ENCODE peak calls at places on chromosomes 5 and 9, in five cellular contexts. Z is OCI-LY7, X is mucosa of descending colon, R is upper lobe of right lung, N is endothelial cell of umbilical vein. M is an unnamed sample.

GRCh38 chr5:168663276-168664004 is 84.3 kb upstream of the PANK3 start:
- DNase-seq in Z (no peak), X (no peak), R (no peak), N (no peak), M (no peak)

GRCh38 chr9:106420511-106420944 is 442.4 kb upstream of the ZNF462 start:
- DNase-seq in Z (no peak), X (no peak), R (no peak), N (no peak), M (no peak)

GRCh38 chr5:3650868-3651267 is 55.2 kb downstream of the IRX1 start:
- DNase-seq in Z (no peak), X (no peak), R (no peak), N (no peak), M (no peak)

GRCh38 chr5:78804995-78805394 is 156.4 kb upstream of the LHFPL2 start:
- DNase-seq in Z (no peak), X (no peak), R (no peak), N (no peak), M (no peak)

GRCh38 chr9:97753364-97753763 is 56.2 kb upstream of the XPA start:
- DNase-seq in Z (no peak), X (no peak), R (no peak), N (no peak), M (no peak)

GRCh38 chr5:129905467-129906176 is 1.4 kb downstream of the CHSY3 start:
- DNase-seq in Z (no peak), X (peak; percentile 17), R (no peak), N (peak; percentile 39), M (peak; percentile 65)

GRCh38 chr5:130109152-130109551 is 204.9 kb downstream of the CHSY3 start:
- DNase-seq in Z (peak; percentile 50), X (no peak), R (no peak), N (peak; percentile 33), M (no peak)

GRCh38 chr5:91332267-91333044 is 50.7 kb downstream of the ARRDC3 start:
- DNase-seq in Z (no peak), X (no peak), R (no peak), N (no peak), M (no peak)

GRCh38 chr9:120398286-120398685 is 181.7 kb downstream of the CDK5RAP2 start:
- DNase-seq in Z (no peak), X (no peak), R (no peak), N (no peak), M (no peak)

GRCh38 chr5:19098434-19098833 is 889.6 kb downstream of the CDH18 start:
- DNase-seq in Z (no peak), X (no peak), R (no peak), N (no peak), M (no peak)

GRCh38 chr5:19104963-19105362 is 883.0 kb downstream of the CDH18 start:
- DNase-seq in Z (no peak), X (no peak), R (no peak), N (no peak), M (no peak)

DNA sequence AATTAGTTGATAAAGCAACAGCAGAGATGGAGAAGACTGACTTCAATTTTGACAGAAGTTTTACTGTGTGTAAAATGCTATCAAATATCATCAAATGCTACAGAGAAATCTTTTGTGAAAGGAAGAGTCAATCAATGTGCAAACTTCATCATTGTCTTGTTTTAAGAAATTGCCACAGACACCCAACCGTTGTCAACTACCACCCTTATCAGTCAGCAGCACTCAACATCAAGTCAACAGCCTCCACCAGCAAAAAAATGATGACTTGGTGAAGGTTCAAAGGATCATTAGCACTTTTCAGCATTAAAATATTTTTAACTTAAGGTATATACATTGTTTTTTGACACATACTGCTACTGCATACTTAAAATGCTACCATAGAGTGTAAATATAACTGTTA is 888.8 kb downstream of the CDH18 start:
- DNase-seq in Z (no peak), X (no peak), R (no peak), N (no peak), M (no peak)
- H3K4me1 ChIP-seq in Z (no peaks in the 10 kb centered on the region), X (no peaks in the 10 kb centered on the region), R (no peaks in the 10 kb centered on the region), N (no peaks in the 10 kb centered on the region), M (no peaks in the 10 kb centered on the region)

DNA sequence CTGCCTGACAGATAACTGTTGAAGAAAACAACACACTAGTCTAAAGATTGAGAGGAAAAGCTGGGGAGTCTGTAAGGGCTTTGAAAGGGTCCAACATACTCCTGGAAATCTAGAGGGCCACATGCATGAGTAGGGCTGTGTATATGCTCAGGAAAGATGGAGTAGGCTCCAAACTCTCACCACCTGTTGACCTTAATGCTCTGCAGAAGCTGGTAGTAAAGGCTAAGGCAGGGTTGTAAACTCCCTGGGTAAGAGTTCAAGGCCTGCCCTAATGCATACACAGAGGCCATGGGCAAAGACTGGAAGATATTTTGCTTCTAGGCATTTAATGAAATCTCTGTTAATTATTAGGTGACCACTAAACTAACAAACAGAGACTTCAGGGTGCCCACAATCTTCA is 40.7 kb downstream of the NR3C1 start:
- DNase-seq in Z (no peak), X (no peak), R (no peak), N (no peak), M (no peak)
- H3K4me1 ChIP-seq in Z (peaks cover 27% of the 10 kb centered on the region), X (peaks cover 4% of the 10 kb centered on the region), R (peaks cover 31% of the 10 kb centered on the region), N (no peaks in the 10 kb centered on the region), M (peaks cover 22% of the 10 kb centered on the region)

GRCh38 chr5:72467421-72467820 is 39.8 kb downstream of the ZNF366 start:
- DNase-seq in Z (no peak), X (no peak), R (no peak), N (no peak), M (no peak)
- H3K4me1 ChIP-seq in Z (no peaks in the 10 kb centered on the region), X (no peaks in the 10 kb centered on the region), R (peaks cover 13% of the 10 kb centered on the region), N (peaks cover 36% of the 10 kb centered on the region), M (no peaks in the 10 kb centered on the region)

GRCh38 chr9:36149197-36149596 is 12.7 kb downstream of the GLIPR2 start:
- DNase-seq in Z (no peak), X (no peak), R (no peak), N (peak; percentile 42), M (peak; percentile 77)
- H3K4me1 ChIP-seq in Z (peaks cover 44% of the 10 kb centered on the region), X (peaks cover 25% of the 10 kb centered on the region), R (peaks cover 65% of the 10 kb centered on the region), N (peaks cover 37% of the 10 kb centered on the region), M (peaks cover 70% of the 10 kb centered on the region)

DNA sequence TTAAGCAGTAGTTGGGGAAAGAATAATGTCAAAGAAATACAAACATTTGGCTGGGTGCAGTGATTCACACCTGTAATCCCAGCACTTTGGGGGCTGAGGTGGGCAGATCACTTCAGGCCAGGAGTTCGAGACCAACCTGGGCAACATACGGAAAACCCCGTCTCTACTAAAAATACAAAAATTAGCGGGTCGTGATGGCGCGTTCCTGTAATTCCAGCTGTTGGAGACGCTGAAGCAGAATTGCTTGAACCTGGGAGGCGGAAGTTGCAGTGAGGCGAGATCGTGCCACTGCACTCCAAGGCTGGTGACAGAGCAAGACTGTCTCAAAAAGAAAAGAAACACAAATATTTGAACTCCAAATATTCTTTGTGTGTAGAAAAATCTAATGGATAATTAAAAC is 4.7 kb downstream of the MATR3 start:
- DNase-seq in Z (no peak), X (no peak), R (no peak), N (no peak), M (no peak)
- H3K4me1 ChIP-seq in Z (peaks cover 76% of the 10 kb centered on the region), X (peaks cover 34% of the 10 kb centered on the region), R (peaks cover 74% of the 10 kb centered on the region), N (peaks cover 18% of the 10 kb centered on the region), M (peaks cover 81% of the 10 kb centered on the region)